ENCODE peak calls at places on chromosomes 16 and 17, in eight cellular contexts. One of them, this sample, is unnamed.

GRCh38 chr17:43694081-43694870 is 32.6 kb upstream of the MEOX1 start:
- DNase-seq in GM04504: peak
- DNase-seq in GM19239: peak
- DNase-seq in HL-60: peak
- DNase-seq in AG08396: peak
- DNase-seq in Caki2: peak
- DNase-seq in sigmoid colon: peak
- DNase-seq in CD8-positive, alpha-beta T cell: peak
- DNase-seq in this sample: peak

GRCh38 chr17:82696259-82696658 is 2.2 kb downstream of the RAB40B start:
- DNase-seq in GM19239: no peak
- DNase-seq in GM04504: no peak
- DNase-seq in AG08396: no peak
- DNase-seq in CD8-positive, alpha-beta T cell: no peak
- DNase-seq in HL-60: no peak
- DNase-seq in sigmoid colon: no peak
- DNase-seq in Caki2: no peak
- DNase-seq in this sample: no peak

GRCh38 chr16:67154578-67155304 is 3.9 kb upstream of the B3GNT9 start:
- DNase-seq in CD8-positive, alpha-beta T cell: no peak
- DNase-seq in GM19239: no peak
- DNase-seq in HL-60: no peak
- DNase-seq in sigmoid colon: no peak
- DNase-seq in AG08396: no peak
- DNase-seq in GM04504: no peak
- DNase-seq in Caki2: no peak
- DNase-seq in this sample: no peak

GRCh38 chr16:69513180-69513966 is 52.4 kb upstream of the NFAT5 start:
- DNase-seq in Caki2: peak
- DNase-seq in HL-60: no peak
- DNase-seq in CD8-positive, alpha-beta T cell: no peak
- DNase-seq in AG08396: peak
- DNase-seq in sigmoid colon: no peak
- DNase-seq in GM04504: peak
- DNase-seq in GM19239: no peak
- DNase-seq in this sample: no peak

GRCh38 chr16:71593048-71593999 is 16.4 kb upstream of the TAT start:
- DNase-seq in CD8-positive, alpha-beta T cell: no peak
- DNase-seq in GM04504: no peak
- DNase-seq in AG08396: no peak
- DNase-seq in HL-60: no peak
- DNase-seq in sigmoid colon: no peak
- DNase-seq in GM19239: no peak
- DNase-seq in Caki2: no peak
- DNase-seq in this sample: no peak

GRCh38 chr17:77800832-77801231 is 157.7 kb upstream of the TNRC6C start:
- DNase-seq in AG08396: no peak
- DNase-seq in sigmoid colon: peak
- DNase-seq in GM19239: no peak
- DNase-seq in CD8-positive, alpha-beta T cell: no peak
- DNase-seq in HL-60: no peak
- DNase-seq in Caki2: no peak
- DNase-seq in GM04504: no peak
- DNase-seq in this sample: no peak

GRCh38 chr16:17470871-17471744 is at the start of gene XYLT1:
- DNase-seq in GM04504: peak
- DNase-seq in AG08396: peak
- DNase-seq in CD8-positive, alpha-beta T cell: peak
- DNase-seq in GM19239: peak
- DNase-seq in sigmoid colon: peak
- DNase-seq in HL-60: no peak
- DNase-seq in Caki2: peak
- DNase-seq in this sample: peak

GRCh38 chr16:48161906-48162305 is 6.1 kb upstream of the ABCC12 start:
- DNase-seq in HL-60: no peak
- DNase-seq in sigmoid colon: no peak
- DNase-seq in Caki2: no peak
- DNase-seq in CD8-positive, alpha-beta T cell: no peak
- DNase-seq in GM19239: no peak
- DNase-seq in GM04504: no peak
- DNase-seq in AG08396: no peak
- DNase-seq in this sample: no peak

GRCh38 chr16:58128181-58128631 is 975 bp downstream of the CFAP20 start:
- DNase-seq in Caki2: no peak
- DNase-seq in GM19239: no peak
- DNase-seq in GM04504: no peak
- DNase-seq in sigmoid colon: no peak
- DNase-seq in CD8-positive, alpha-beta T cell: no peak
- DNase-seq in HL-60: no peak
- DNase-seq in AG08396: no peak
- DNase-seq in this sample: no peak

GRCh38 chr17:77476006-77476405 is 335.2 kb downstream of the SEC14L1 start:
- DNase-seq in HL-60: no peak
- DNase-seq in CD8-positive, alpha-beta T cell: no peak
- DNase-seq in GM04504: no peak
- DNase-seq in sigmoid colon: no peak
- DNase-seq in GM19239: no peak
- DNase-seq in AG08396: no peak
- DNase-seq in Caki2: no peak
- DNase-seq in this sample: no peak

This sample was measured in CD4-positive, alpha-beta T cell.